ENCODE peak calls at places on chromosome 15, in six cellular contexts. One of them, this sample, is unnamed.

GRCh38 chr15:84934942-84935729 is 46.5 kb upstream of the PDE8A start:
- DNase-seq in activated CD4-positive, alpha-beta T cell treated with anti-CD3 and anti-CD28 coated beads, Interleukin-2, amount 10 ng/mL, durations not matched to agents 7 days and 5 days: no peak
- DNase-seq in Right ventricle myocardium superior: no peak
- DNase-seq in neural progenitor cell: peak; percentile 32
- DNase-seq in heart right ventricle: no peak
- DNase-seq in effector CD8-positive, alpha-beta T cell: no peak
- DNase-seq in this sample: no peak

GRCh38 chr15:85749261-85750151 is 45.2 kb downstream of the KLHL25 start:
- DNase-seq in activated CD4-positive, alpha-beta T cell treated with anti-CD3 and anti-CD28 coated beads, Interleukin-2, amount 10 ng/mL, durations not matched to agents 7 days and 5 days: no peak
- DNase-seq in Right ventricle myocardium superior: peak; percentile 79
- DNase-seq in neural progenitor cell: no peak
- DNase-seq in heart right ventricle: no peak
- DNase-seq in effector CD8-positive, alpha-beta T cell: no peak
- DNase-seq in this sample: peak; percentile 88

GRCh38 chr15:81789403-81789802 is 256.4 kb downstream of the MEX3B start:
- DNase-seq in activated CD4-positive, alpha-beta T cell treated with anti-CD3 and anti-CD28 coated beads, Interleukin-2, amount 10 ng/mL, durations not matched to agents 7 days and 5 days: no peak
- DNase-seq in Right ventricle myocardium superior: no peak
- DNase-seq in neural progenitor cell: no peak
- DNase-seq in heart right ventricle: no peak
- DNase-seq in effector CD8-positive, alpha-beta T cell: no peak
- DNase-seq in this sample: no peak

GRCh38 chr15:74172751-74173544 is 562 bp upstream of the ISLR start:
- DNase-seq in activated CD4-positive, alpha-beta T cell treated with anti-CD3 and anti-CD28 coated beads, Interleukin-2, amount 10 ng/mL, durations not matched to agents 7 days and 5 days: no peak
- DNase-seq in Right ventricle myocardium superior: peak; percentile 89
- DNase-seq in neural progenitor cell: peak; percentile 43
- DNase-seq in heart right ventricle: peak; percentile 82
- DNase-seq in effector CD8-positive, alpha-beta T cell: no peak
- DNase-seq in this sample: peak; percentile 94

GRCh38 chr15:90059208-90059985 is 42.9 kb downstream of the IDH2 start:
- DNase-seq in activated CD4-positive, alpha-beta T cell treated with anti-CD3 and anti-CD28 coated beads, Interleukin-2, amount 10 ng/mL, durations not matched to agents 7 days and 5 days: peak; percentile 79
- DNase-seq in Right ventricle myocardium superior: peak; percentile 87
- DNase-seq in neural progenitor cell: no peak
- DNase-seq in heart right ventricle: peak; percentile 74
- DNase-seq in effector CD8-positive, alpha-beta T cell: peak; percentile 9
- DNase-seq in this sample: peak; percentile 76

GRCh38 chr15:27847775-27848710 is 251.1 kb downstream of the OCA2 start:
- DNase-seq in activated CD4-positive, alpha-beta T cell treated with anti-CD3 and anti-CD28 coated beads, Interleukin-2, amount 10 ng/mL, durations not matched to agents 7 days and 5 days: no peak
- DNase-seq in Right ventricle myocardium superior: no peak
- DNase-seq in neural progenitor cell: no peak
- DNase-seq in heart right ventricle: no peak
- DNase-seq in effector CD8-positive, alpha-beta T cell: no peak
- DNase-seq in this sample: no peak

GRCh38 chr15:74182131-74182530 is 8.6 kb downstream of the ISLR start:
- DNase-seq in activated CD4-positive, alpha-beta T cell treated with anti-CD3 and anti-CD28 coated beads, Interleukin-2, amount 10 ng/mL, durations not matched to agents 7 days and 5 days: no peak
- DNase-seq in Right ventricle myocardium superior: peak; percentile 22
- DNase-seq in neural progenitor cell: no peak
- DNase-seq in heart right ventricle: no peak
- DNase-seq in effector CD8-positive, alpha-beta T cell: no peak
- DNase-seq in this sample: peak; percentile 47

GRCh38 chr15:47384316-47384715 is 333.0 kb upstream of the SEMA6D start:
- DNase-seq in activated CD4-positive, alpha-beta T cell treated with anti-CD3 and anti-CD28 coated beads, Interleukin-2, amount 10 ng/mL, durations not matched to agents 7 days and 5 days: no peak
- DNase-seq in Right ventricle myocardium superior: peak; percentile 50
- DNase-seq in neural progenitor cell: peak; percentile 55
- DNase-seq in heart right ventricle: peak; percentile 15
- DNase-seq in effector CD8-positive, alpha-beta T cell: no peak
- DNase-seq in this sample: peak; percentile 56

GRCh38 chr15:69753867-69754266 is 301.2 kb downstream of the RPLP1 start:
- DNase-seq in activated CD4-positive, alpha-beta T cell treated with anti-CD3 and anti-CD28 coated beads, Interleukin-2, amount 10 ng/mL, durations not matched to agents 7 days and 5 days: no peak
- DNase-seq in Right ventricle myocardium superior: no peak
- DNase-seq in neural progenitor cell: no peak
- DNase-seq in heart right ventricle: no peak
- DNase-seq in effector CD8-positive, alpha-beta T cell: no peak
- DNase-seq in this sample: no peak

GRCh38 chr15:48896775-48897143 is 18.8 kb downstream of the EID1 start:
- DNase-seq in activated CD4-positive, alpha-beta T cell treated with anti-CD3 and anti-CD28 coated beads, Interleukin-2, amount 10 ng/mL, durations not matched to agents 7 days and 5 days: no peak
- DNase-seq in Right ventricle myocardium superior: peak; percentile 40
- DNase-seq in neural progenitor cell: no peak
- DNase-seq in heart right ventricle: no peak
- DNase-seq in effector CD8-positive, alpha-beta T cell: no peak
- DNase-seq in this sample: no peak

GRCh38 chr15:49847937-49848823 is 227.3 kb downstream of the DTWD1 start:
- DNase-seq in activated CD4-positive, alpha-beta T cell treated with anti-CD3 and anti-CD28 coated beads, Interleukin-2, amount 10 ng/mL, durations not matched to agents 7 days and 5 days: no peak
- DNase-seq in Right ventricle myocardium superior: no peak
- DNase-seq in neural progenitor cell: no peak
- DNase-seq in heart right ventricle: no peak
- DNase-seq in effector CD8-positive, alpha-beta T cell: no peak
- DNase-seq in this sample: no peak

GRCh38 chr15:49472338-49472737 is 49.3 kb downstream of the FGF7 start:
- DNase-seq in activated CD4-positive, alpha-beta T cell treated with anti-CD3 and anti-CD28 coated beads, Interleukin-2, amount 10 ng/mL, durations not matched to agents 7 days and 5 days: no peak
- DNase-seq in Right ventricle myocardium superior: no peak
- DNase-seq in neural progenitor cell: no peak
- DNase-seq in heart right ventricle: no peak
- DNase-seq in effector CD8-positive, alpha-beta T cell: no peak
- DNase-seq in this sample: no peak

GRCh38 chr15:71414778-71415177 is 299.5 kb downstream of the THSD4 start:
- DNase-seq in activated CD4-positive, alpha-beta T cell treated with anti-CD3 and anti-CD28 coated beads, Interleukin-2, amount 10 ng/mL, durations not matched to agents 7 days and 5 days: no peak
- DNase-seq in Right ventricle myocardium superior: no peak
- DNase-seq in neural progenitor cell: no peak
- DNase-seq in heart right ventricle: no peak
- DNase-seq in effector CD8-positive, alpha-beta T cell: no peak
- DNase-seq in this sample: no peak

This sample was measured in right cardiac atrium.